ENCODE peak calls at places on chromosomes 16 and 17, in seven cellular contexts. One of them, this sample, is unnamed.

GRCh38 chr16:8936421-8936820 is 27.3 kb downstream of the USP7 start:
- DNase-seq in NCI-H460: peak
- DNase-seq in HTR-8/SVneo: peak
- DNase-seq in stimulated activated naive B cell treated with anti-CD40 and anti-IgM and Interleukin-4, amounts not matched to agents 10 μg/mL and 1 μg/mL and 100 μg/mL, for 72 hours: peak
- DNase-seq in germinal center: peak
- DNase-seq in T-helper 9 cell: peak
- DNase-seq in retina: no peak
- DNase-seq in this sample: peak

GRCh38 chr17:79132271-79133064 is 57.8 kb downstream of the ENGASE start:
- DNase-seq in T-helper 9 cell: no peak
- DNase-seq in stimulated activated naive B cell treated with anti-CD40 and anti-IgM and Interleukin-4, amounts not matched to agents 10 μg/mL and 1 μg/mL and 100 μg/mL, for 72 hours: no peak
- DNase-seq in germinal center: no peak
- DNase-seq in NCI-H460: no peak
- DNase-seq in retina: no peak
- DNase-seq in HTR-8/SVneo: no peak
- DNase-seq in this sample: no peak

GRCh38 chr17:68381076-68381900 is 76.0 kb downstream of the WIPI1 start:
- DNase-seq in T-helper 9 cell: no peak
- DNase-seq in HTR-8/SVneo: peak
- DNase-seq in retina: no peak
- DNase-seq in stimulated activated naive B cell treated with anti-CD40 and anti-IgM and Interleukin-4, amounts not matched to agents 10 μg/mL and 1 μg/mL and 100 μg/mL, for 72 hours: no peak
- DNase-seq in germinal center: no peak
- DNase-seq in NCI-H460: peak
- DNase-seq in this sample: peak

GRCh38 chr17:6069611-6070279 is 434 bp upstream of the WSCD1 start:
- DNase-seq in HTR-8/SVneo: no peak
- DNase-seq in retina: peak
- DNase-seq in germinal center: no peak
- DNase-seq in T-helper 9 cell: no peak
- DNase-seq in stimulated activated naive B cell treated with anti-CD40 and anti-IgM and Interleukin-4, amounts not matched to agents 10 μg/mL and 1 μg/mL and 100 μg/mL, for 72 hours: no peak
- DNase-seq in NCI-H460: no peak
- DNase-seq in this sample: no peak

GRCh38 chr17:67435122-67435521 is 58.0 kb downstream of the PITPNC1 start:
- DNase-seq in NCI-H460: no peak
- DNase-seq in retina: no peak
- DNase-seq in germinal center: no peak
- DNase-seq in stimulated activated naive B cell treated with anti-CD40 and anti-IgM and Interleukin-4, amounts not matched to agents 10 μg/mL and 1 μg/mL and 100 μg/mL, for 72 hours: no peak
- DNase-seq in T-helper 9 cell: peak
- DNase-seq in HTR-8/SVneo: no peak
- DNase-seq in this sample: no peak

GRCh38 chr17:73938706-73939105 is 264.8 kb upstream of the RPL38 start:
- DNase-seq in T-helper 9 cell: no peak
- DNase-seq in HTR-8/SVneo: no peak
- DNase-seq in NCI-H460: no peak
- DNase-seq in germinal center: no peak
- DNase-seq in stimulated activated naive B cell treated with anti-CD40 and anti-IgM and Interleukin-4, amounts not matched to agents 10 μg/mL and 1 μg/mL and 100 μg/mL, for 72 hours: no peak
- DNase-seq in retina: no peak
- DNase-seq in this sample: no peak

GRCh38 chr17:38724337-38724988 is 5.7 kb upstream of the CISD3 start:
- DNase-seq in retina: no peak
- DNase-seq in stimulated activated naive B cell treated with anti-CD40 and anti-IgM and Interleukin-4, amounts not matched to agents 10 μg/mL and 1 μg/mL and 100 μg/mL, for 72 hours: no peak
- DNase-seq in HTR-8/SVneo: no peak
- DNase-seq in NCI-H460: no peak
- DNase-seq in germinal center: no peak
- DNase-seq in T-helper 9 cell: no peak
- DNase-seq in this sample: no peak

GRCh38 chr16:50067290-50067853 is 1.6 kb downstream of the HEATR3 start:
- DNase-seq in T-helper 9 cell: no peak
- DNase-seq in stimulated activated naive B cell treated with anti-CD40 and anti-IgM and Interleukin-4, amounts not matched to agents 10 μg/mL and 1 μg/mL and 100 μg/mL, for 72 hours: no peak
- DNase-seq in HTR-8/SVneo: peak
- DNase-seq in germinal center: peak
- DNase-seq in retina: peak
- DNase-seq in NCI-H460: no peak
- DNase-seq in this sample: peak

GRCh38 chr17:600576-601301 is 113.9 kb downstream of the VPS53 start:
- DNase-seq in stimulated activated naive B cell treated with anti-CD40 and anti-IgM and Interleukin-4, amounts not matched to agents 10 μg/mL and 1 μg/mL and 100 μg/mL, for 72 hours: no peak
- DNase-seq in NCI-H460: no peak
- DNase-seq in germinal center: no peak
- DNase-seq in HTR-8/SVneo: no peak
- DNase-seq in retina: no peak
- DNase-seq in T-helper 9 cell: no peak
- DNase-seq in this sample: no peak

GRCh38 chr16:85252461-85252860 is 140.2 kb upstream of the CIBAR2 start:
- DNase-seq in HTR-8/SVneo: no peak
- DNase-seq in germinal center: no peak
- DNase-seq in NCI-H460: no peak
- DNase-seq in T-helper 9 cell: no peak
- DNase-seq in stimulated activated naive B cell treated with anti-CD40 and anti-IgM and Interleukin-4, amounts not matched to agents 10 μg/mL and 1 μg/mL and 100 μg/mL, for 72 hours: no peak
- DNase-seq in retina: no peak
- DNase-seq in this sample: no peak

GRCh38 chr17:45225964-45226530 is 4.4 kb downstream of the FMNL1 start:
- DNase-seq in stimulated activated naive B cell treated with anti-CD40 and anti-IgM and Interleukin-4, amounts not matched to agents 10 μg/mL and 1 μg/mL and 100 μg/mL, for 72 hours: peak
- DNase-seq in NCI-H460: no peak
- DNase-seq in T-helper 9 cell: peak
- DNase-seq in retina: no peak
- DNase-seq in HTR-8/SVneo: no peak
- DNase-seq in germinal center: peak
- DNase-seq in this sample: no peak

This sample was measured in kidney glomerular epithelial cell.